ENCODE peak calls at places on chromosomes 1 and 21, in seven cellular contexts. N is kidney tubule cell, B is HTR-8/SVneo, E is EH, J is GM13977, I is KBM-7, M is ELR. F is an unnamed sample.

GRCh38 chr1:234476172-234476571 is 2.8 kb downstream of the TARBP1 start:
- DNase-seq in N (no peak), B (no peak), E (no peak), J (no peak), I (peak; percentile 62), M (no peak), F (no peak)

GRCh38 chr21:32994305-32994704 is 31.4 kb upstream of the OLIG2 start:
- DNase-seq in N (peak; percentile 24), B (peak; percentile 19), E (peak; percentile 26), J (peak; percentile 32), I (peak; percentile 53), M (peak; percentile 47), F (no peak)

GRCh38 chr1:91696321-91696720 is 189.6 kb downstream of the TGFBR3 start:
- DNase-seq in N (no peak), B (no peak), E (peak; percentile 30), J (no peak), I (no peak), M (no peak), F (no peak)

GRCh38 chr1:231991231-231991630 is 364.6 kb downstream of the DISC1 start:
- DNase-seq in N (no peak), B (no peak), E (peak; percentile 16), J (no peak), I (no peak), M (no peak), F (no peak)

GRCh38 chr1:227731696-227732585 is 3.2 kb downstream of the JMJD4 start:
- DNase-seq in N (no peak), B (no peak), E (no peak), J (no peak), I (no peak), M (no peak), F (no peak)

GRCh38 chr1:85109475-85109874 is 61.2 kb upstream of the MCOLN3 start:
- DNase-seq in N (peak; percentile 69), B (peak; percentile 66), E (peak; percentile 77), J (peak; percentile 59), I (peak; percentile 81), M (peak; percentile 75), F (peak; percentile 66)

GRCh38 chr1:182410620-182411273 is 10.3 kb upstream of the TEDDM1 start:
- DNase-seq in N (no peak), B (no peak), E (no peak), J (no peak), I (no peak), M (no peak), F (peak; percentile 34)

GRCh38 chr1:53835491-53835890 is 2.6 kb downstream of the NDC1 start:
- DNase-seq in N (no peak), B (peak; percentile 31), E (peak; percentile 77), J (peak; percentile 44), I (no peak), M (peak; percentile 84), F (no peak)

GRCh38 chr1:178060789-178061556 is 32.9 kb upstream of the RASAL2 start:
- DNase-seq in N (peak; percentile 54), B (peak; percentile 42), E (peak; percentile 97), J (no peak), I (no peak), M (peak; percentile 76), F (peak; percentile 63)

GRCh38 chr21:35284199-35284598 is 235.1 kb upstream of the RUNX1 start:
- DNase-seq in N (peak; percentile 14), B (no peak), E (no peak), J (no peak), I (no peak), M (no peak), F (peak; percentile 41)

GRCh38 chr1:33377013-33377412 is 53.9 kb downstream of the PHC2 start:
- DNase-seq in N (no peak), B (no peak), E (no peak), J (no peak), I (no peak), M (no peak), F (no peak)

GRCh38 chr1:216183427-216183826 is 239.8 kb downstream of the USH2A start:
- DNase-seq in N (peak; percentile 1), B (peak; percentile 2), E (peak; percentile 77), J (no peak), I (no peak), M (peak; percentile 36), F (no peak)

F was measured in fibroblast of gingiva.